ENCODE peak calls at places on chromosomes 7 and 10, in nine cellular contexts. Q is dorsolateral prefrontal cortex, E is fibroblast of the aortic adventitia, L is suprapubic skin, G is body of pancreas, Y is prostate gland, B is progenitor cell of endocrine pancreas, M is nephron progenitor cell, J is pancreas. I is an unnamed sample.

GRCh38 chr10:22427890-22428571 is 82.7 kb downstream of the SPAG6 start:
- DNase-seq in J (no peak), Q (no peak), B (no peak), M (no peak), L (no peak), E (peak; percentile 90), Y (no peak), G (no peak), I (no peak)

GRCh38 chr7:128059143-128059975 is 28.1 kb upstream of the LRRC4 start:
- DNase-seq in E (peak; percentile 22), L (no peak), G (no peak), B (no peak), M (no peak), Y (no peak), J (no peak), Q (no peak), I (no peak)

GRCh38 chr7:25894002-25894901 is 257.7 kb upstream of the NFE2L3 start:
- DNase-seq in J (peak; percentile 64), E (no peak), Q (no peak), B (no peak), L (no peak), Y (no peak), G (peak; percentile 71), M (no peak), I (no peak)

GRCh38 chr7:85927226-85927625 is 716.5 kb upstream of the GRM3 start:
- DNase-seq in B (no peak), J (no peak), Q (no peak), E (no peak), G (no peak), M (no peak), Y (no peak), L (no peak), I (no peak)

GRCh38 chr10:69583106-69583505 is 9.9 kb upstream of the NEUROG3 start:
- DNase-seq in E (no peak), Y (no peak), M (no peak), Q (no peak), J (no peak), L (no peak), G (no peak), B (no peak), I (no peak)

GRCh38 chr10:3067045-3067858 is at the start of gene PFKP:
- DNase-seq in J (no peak), B (no peak), L (no peak), Q (peak; percentile 54), M (peak; percentile 66), Y (peak; percentile 53), E (no peak), G (peak; percentile 22), I (peak; percentile 63)

GRCh38 chr10:71241899-71242620 is 29.7 kb downstream of the UNC5B start:
- DNase-seq in L (no peak), M (no peak), B (no peak), G (no peak), Y (no peak), J (no peak), E (no peak), Q (no peak), I (no peak)

GRCh38 chr7:16754869-16755317 is 1.3 kb downstream of the TSPAN13 start:
- DNase-seq in B (no peak), Q (no peak), G (no peak), M (no peak), J (peak; percentile 12), Y (no peak), E (no peak), L (no peak), I (no peak)

GRCh38 chr7:47454961-47455871 is 126.7 kb downstream of the TNS3 start:
- DNase-seq in G (peak; percentile 11), Y (no peak), L (no peak), Q (no peak), J (no peak), M (no peak), B (no peak), E (no peak), I (no peak)

GRCh38 chr10:130994191-130994590 is 317.3 kb downstream of the TCERG1L start:
- DNase-seq in G (peak; percentile 5), M (no peak), Q (no peak), B (no peak), Y (no peak), J (no peak), L (no peak), E (no peak), I (no peak)

GRCh38 chr10:11018426-11018818 is 750 bp downstream of the CELF2 start:
- DNase-seq in L (no peak), G (peak; percentile 17), B (no peak), Q (no peak), Y (no peak), E (no peak), M (peak; percentile 52), J (no peak), I (no peak)

GRCh38 chr7:3028767-3029111 is 14.9 kb downstream of the CARD11 start:
- DNase-seq in L (no peak), J (no peak), B (no peak), E (no peak), G (no peak), Y (no peak), M (no peak), Q (no peak), I (no peak)

GRCh38 chr7:155349601-155350331 is 52.1 kb downstream of the INSIG1 start:
- DNase-seq in Y (no peak), Q (no peak), M (no peak), J (no peak), E (no peak), B (no peak), L (peak; percentile 67), G (peak; percentile 9), I (no peak)

GRCh38 chr7:68309806-68310205 is 1288.5 kb upstream of the AUTS2 start:
- DNase-seq in Y (no peak), J (no peak), B (no peak), M (no peak), G (no peak), E (no peak), L (no peak), Q (no peak), I (no peak)

GRCh38 chr7:133857376-133858119 is 269.6 kb upstream of the LRGUK start:
- DNase-seq in E (no peak), B (no peak), M (no peak), G (no peak), L (peak; percentile 71), Q (no peak), Y (no peak), J (no peak), I (no peak)

GRCh38 chr10:81866753-81867152 is 8.2 kb upstream of the NRG3 start:
- DNase-seq in G (no peak), J (no peak), E (no peak), L (no peak), Y (no peak), Q (no peak), M (no peak), B (no peak), I (no peak)

GRCh38 chr7:13725591-13725990 is 263.9 kb downstream of the ETV1 start:
- DNase-seq in L (no peak), B (no peak), J (no peak), M (no peak), G (no peak), Y (no peak), Q (no peak), E (peak; percentile 19), I (no peak)
- TF ChIP-seq CTCF in L (no peak), B (peak; percentile 7), J (no peak), M (no peak), G (no peak), Y (no peak), Q (peak; percentile 39), E (peak; percentile 24), I (no peak)

GRCh38 chr7:43583424-43584199 is 704 bp downstream of the STK17A start:
- DNase-seq in E (peak; percentile 54), Y (peak; percentile 64), L (peak; percentile 85), M (peak; percentile 69), Q (peak; percentile 70), G (peak; percentile 79), J (peak; percentile 76), B (peak; percentile 55), I (peak; percentile 63)
- TF ChIP-seq CTCF in E (peak; percentile 21), Y (no peak), L (no peak), M (no peak), Q (no peak), G (peak; percentile 23), J (no peak), B (peak; percentile 31), I (no peak)

DNA sequence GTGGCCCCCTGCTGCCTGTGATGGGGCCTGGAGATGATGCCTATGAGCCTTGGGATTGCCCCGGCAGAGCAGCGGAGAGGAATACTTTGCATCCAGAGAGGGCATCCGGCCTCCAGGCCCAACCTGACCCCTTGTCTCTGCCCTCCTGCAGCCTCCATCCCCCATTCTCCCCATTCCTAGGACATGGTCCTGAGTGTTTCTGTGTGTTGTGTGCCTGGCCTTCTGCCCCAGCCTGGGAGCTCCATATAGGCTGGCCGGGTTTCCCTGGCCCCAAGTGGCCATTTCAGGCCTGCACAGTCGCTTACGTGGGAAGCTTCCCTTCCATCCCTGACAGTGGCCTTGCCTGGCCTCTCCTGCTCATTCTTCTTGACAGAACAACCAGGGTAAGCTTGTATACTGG is 296.7 kb upstream of the ZMIZ1 start:
- DNase-seq in G (no peak), Y (no peak), E (no peak), B (no peak), M (no peak), Q (no peak), L (peak; percentile 37), J (no peak), I (no peak)
- TF ChIP-seq CTCF in G (no peak), Y (no peak), E (no peak), B (no peak), M (no peak), Q (no peak), L (no peak), J (no peak), I (no peak)

GRCh38 chr10:98328163-98328562 is 60.2 kb upstream of the LOXL4 start:
- DNase-seq in L (no peak), Q (no peak), B (no peak), G (no peak), Y (no peak), M (no peak), E (no peak), J (no peak), I (no peak)

GRCh38 chr10:98326621-98327027 is 58.6 kb upstream of the LOXL4 start:
- DNase-seq in M (peak; percentile 40), Y (no peak), L (no peak), Q (no peak), G (no peak), B (no peak), J (no peak), E (no peak), I (no peak)

GRCh38 chr10:98328640-98329039 is 60.6 kb upstream of the LOXL4 start:
- DNase-seq in M (no peak), J (no peak), Q (no peak), E (no peak), B (no peak), L (no peak), G (no peak), Y (no peak), I (no peak)

GRCh38 chr10:98332623-98333269 is 64.8 kb upstream of the LOXL4 start:
- DNase-seq in L (no peak), G (no peak), B (no peak), J (no peak), Q (no peak), E (no peak), M (no peak), Y (peak; percentile 15), I (no peak)

DNA sequence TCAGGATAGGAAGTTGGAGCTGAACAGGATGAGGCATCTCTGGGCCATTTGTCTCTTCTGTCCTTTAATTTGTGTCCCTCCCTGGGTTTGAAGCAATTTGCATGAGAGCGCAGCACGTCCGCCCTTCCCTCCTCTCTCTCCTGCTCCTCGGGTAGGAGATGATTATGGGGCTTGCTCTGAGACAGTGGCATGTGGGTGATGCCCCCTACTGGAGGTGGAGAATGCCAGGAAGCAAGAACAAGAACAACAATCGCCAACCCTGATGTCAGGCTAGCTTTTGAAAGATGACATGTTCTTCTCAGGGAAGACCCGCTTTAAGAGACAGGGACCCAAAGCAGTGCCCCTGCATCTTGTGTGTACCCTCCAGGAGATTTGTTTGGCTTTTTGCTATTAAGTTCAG is 63.9 kb upstream of the LOXL4 start:
- DNase-seq in B (no peak), Q (no peak), G (no peak), M (no peak), L (no peak), Y (no peak), J (no peak), E (no peak), I (no peak)
- TF ChIP-seq CTCF in B (peak; percentile 16), Q (peak; percentile 9), G (no peak), M (peak; percentile 17), L (peak; percentile 25), Y (no peak), J (peak; percentile 7), E (peak; percentile 34), I (no peak)

I was measured in activated B cell treated with CpG ODN at 0.5 μM for 24 hours.